ENCODE peak calls at places on chromosomes 1 and 21, in seven cellular contexts. S, D, M, E, K, T and V are unnamed samples.

GRCh38 chr21:45542242-45542666 is at the start of gene SLC19A1:
- DNase-seq in S (no peak), D (no peak), M (peak; percentile 79), E (peak; percentile 82), K (no peak), T (peak; percentile 81), V (no peak)

GRCh38 chr21:43352568-43353281 is 74.2 kb downstream of the SIK1 start:
- DNase-seq in S (no peak), D (no peak), M (no peak), E (no peak), K (no peak), T (no peak), V (no peak)

GRCh38 chr1:33925586-33925985 is 61.7 kb downstream of the HMGB4 start:
- DNase-seq in S (no peak), D (no peak), M (no peak), E (no peak), K (no peak), T (no peak), V (no peak)

GRCh38 chr1:112298558-112298957 is 97.5 kb upstream of the CTTNBP2NL start:
- DNase-seq in S (peak; percentile 25), D (no peak), M (no peak), E (no peak), K (peak; percentile 39), T (no peak), V (no peak)

GRCh38 chr1:178143730-178144343 is 49.9 kb downstream of the RASAL2 start:
- DNase-seq in S (no peak), D (no peak), M (no peak), E (no peak), K (no peak), T (no peak), V (no peak)

GRCh38 chr1:23793018-23793781 is 2.3 kb downstream of the LYPLA2 start:
- DNase-seq in S (no peak), D (no peak), M (peak; percentile 80), E (no peak), K (no peak), T (no peak), V (no peak)

GRCh38 chr1:75908717-75909152 is 23.5 kb downstream of the ASB17 start:
- DNase-seq in S (peak; percentile 25), D (no peak), M (no peak), E (no peak), K (peak; percentile 18), T (no peak), V (peak; percentile 24)

GRCh38 chr1:50183734-50184133 is 75.0 kb downstream of the ELAVL4 start:
- DNase-seq in S (no peak), D (peak; percentile 49), M (no peak), E (no peak), K (no peak), T (no peak), V (peak; percentile 5)

GRCh38 chr1:157678721-157679120 is 21.8 kb downstream of the FCRL3 start:
- DNase-seq in S (no peak), D (no peak), M (no peak), E (no peak), K (no peak), T (no peak), V (no peak)

GRCh38 chr1:183090386-183091006 is 67.3 kb downstream of the LAMC1 start:
- DNase-seq in S (no peak), D (no peak), M (no peak), E (peak; percentile 71), K (no peak), T (no peak), V (peak; percentile 50)

GRCh38 chr1:232508161-232508661 is 121.7 kb downstream of the SIPA1L2 start:
- DNase-seq in S (no peak), D (no peak), M (no peak), E (no peak), K (no peak), T (no peak), V (no peak)

GRCh38 chr1:163875927-163876320 is 554.2 kb downstream of the NUF2 start:
- DNase-seq in S (no peak), D (no peak), M (no peak), E (no peak), K (no peak), T (no peak), V (no peak)

GRCh38 chr1:23129846-23130245 is 38.8 kb downstream of the LUZP1 start:
- DNase-seq in S (no peak), D (no peak), M (no peak), E (no peak), K (no peak), T (no peak), V (no peak)

GRCh38 chr1:2591581-2592261 is 5.1 kb downstream of the PRXL2B start:
- DNase-seq in S (no peak), D (no peak), M (no peak), E (peak; percentile 49), K (no peak), T (peak; percentile 57), V (no peak)

GRCh38 chr1:160747717-160748116 is 8.7 kb downstream of the SLAMF7 start:
- DNase-seq in S (no peak), D (no peak), M (no peak), E (no peak), K (no peak), T (no peak), V (no peak)

GRCh38 chr1:52032785-52033131 is 852 bp downstream of the KTI12 start:
- DNase-seq in S (no peak), D (no peak), M (peak; percentile 51), E (peak; percentile 62), K (peak; percentile 49), T (peak; percentile 73), V (no peak)

GRCh38 chr1:203390298-203390697 is 39.4 kb upstream of the FMOD start:
- DNase-seq in S (no peak), D (no peak), M (no peak), E (no peak), K (no peak), T (no peak), V (no peak)

GRCh38 chr1:1137256-1138045 is 21.6 kb upstream of the C1orf159 start:
- DNase-seq in S (no peak), D (no peak), M (no peak), E (no peak), K (no peak), T (no peak), V (no peak)